ENCODE peak calls at places on chromosomes 16 and 17, in five cellular contexts. D, E, U, Q and F are unnamed samples.

GRCh38 chr16:87661561-87661960 is 59.3 kb downstream of the JPH3 start:
- DNase-seq in D (peak), E (peak), U (peak), Q (peak), F (no peak)

GRCh38 chr17:700504-701094 is 14.0 kb downstream of the VPS53 start:
- DNase-seq in D (peak), E (peak), U (no peak), Q (no peak), F (no peak)

GRCh38 chr17:50950002-50950877 is 84.1 kb upstream of the TOB1 start:
- DNase-seq in D (peak), E (peak), U (peak), Q (peak), F (peak)

GRCh38 chr16:85573696-85574641 is 39.2 kb upstream of the GSE1 start:
- DNase-seq in D (peak), E (no peak), U (peak), Q (no peak), F (no peak)

GRCh38 chr17:48282303-48282702 is 147.7 kb downstream of the SKAP1 start:
- DNase-seq in D (peak), E (no peak), U (no peak), Q (no peak), F (no peak)

GRCh38 chr16:13780841-13781553 is 139.0 kb upstream of the ERCC4 start:
- DNase-seq in D (no peak), E (no peak), U (no peak), Q (no peak), F (no peak)

GRCh38 chr17:28369684-28370034 is 448 bp downstream of the VTN start:
- DNase-seq in D (no peak), E (no peak), U (no peak), Q (peak), F (no peak)

GRCh38 chr16:16052916-16053315 is 103.5 kb downstream of the ABCC1 start:
- DNase-seq in D (peak), E (no peak), U (no peak), Q (no peak), F (no peak)

GRCh38 chr17:41678907-41679739 is 9.6 kb upstream of the EIF1 start:
- DNase-seq in D (peak), E (no peak), U (peak), Q (peak), F (no peak)

GRCh38 chr16:49019081-49019633 is 262.5 kb downstream of the CBLN1 start:
- DNase-seq in D (peak), E (no peak), U (no peak), Q (no peak), F (no peak)

GRCh38 chr17:28745777-28746473 is 2.1 kb downstream of the TRAF4 start:
- DNase-seq in D (no peak), E (peak), U (no peak), Q (no peak), F (no peak)

GRCh38 chr17:61179316-61179715 is 220.3 kb upstream of the TBX2 start:
- DNase-seq in D (no peak), E (no peak), U (no peak), Q (no peak), F (no peak)

GRCh38 chr16:10663146-10663545 is 31.6 kb downstream of the TEKT5 start:
- DNase-seq in D (no peak), E (no peak), U (no peak), Q (no peak), F (no peak)

GRCh38 chr17:80959330-80960036 is 32.2 kb upstream of the CHMP6 start:
- DNase-seq in D (peak), E (no peak), U (peak), Q (no peak), F (peak)

GRCh38 chr17:82479602-82480001 is 21.1 kb downstream of the NARF start:
- DNase-seq in D (no peak), E (no peak), U (no peak), Q (no peak), F (no peak)

GRCh38 chr16:21001262-21001661 is 100.7 kb downstream of the LYRM1 start:
- DNase-seq in D (peak), E (no peak), U (no peak), Q (peak), F (no peak)

GRCh38 chr16:77877712-77878111 is 89.3 kb downstream of the VAT1L start:
- DNase-seq in D (peak), E (no peak), U (no peak), Q (no peak), F (no peak)

GRCh38 chr16:66324785-66325184 is 41.7 kb upstream of the CDH5 start:
- DNase-seq in D (peak), E (no peak), U (no peak), Q (no peak), F (no peak)

GRCh38 chr16:72409428-72409827 is 237.5 kb upstream of the PMFBP1 start:
- DNase-seq in D (no peak), E (no peak), U (no peak), Q (no peak), F (no peak)

GRCh38 chr17:45705123-45706009 is 78.8 kb upstream of the CRHR1 start:
- DNase-seq in D (peak), E (peak), U (no peak), Q (no peak), F (no peak)

GRCh38 chr16:4176794-4177438 is 60.7 kb upstream of the ADCY9 start:
- DNase-seq in D (peak), E (peak), U (no peak), Q (no peak), F (no peak)

GRCh38 chr16:20944861-20945390 is 44.4 kb downstream of the LYRM1 start:
- DNase-seq in D (peak), E (no peak), U (no peak), Q (peak), F (no peak)

GRCh38 chr16:11233727-11234376 is 22.2 kb downstream of the SOCS1 start:
- DNase-seq in D (no peak), E (no peak), U (no peak), Q (peak), F (no peak)

GRCh38 chr17:55706808-55707773 is 15.6 kb downstream of the TMEM100 start:
- DNase-seq in D (no peak), E (no peak), U (no peak), Q (no peak), F (no peak)

GRCh38 chr16:69217433-69217832 is 30.5 kb downstream of the SNTB2 start:
- DNase-seq in D (peak), E (peak), U (no peak), Q (no peak), F (no peak)